ENCODE peak calls at places on chromosomes 1 and 21, in four cellular contexts. J is naive thymus-derived CD8-positive, alpha-beta T cell; N is left ventricle myocardium superior; H is ELR. T is an unnamed sample.

GRCh38 chr1:158285756-158286241 is 3.9 kb upstream of the CD1C start:
- DNase-seq in H (peak; percentile 22), J (no peak), N (peak; percentile 29), T (no peak)

GRCh38 chr1:164557270-164557669 is 1.7 kb upstream of the PBX1 start:
- DNase-seq in N (no peak), H (no peak), J (no peak), T (no peak)

GRCh38 chr1:39508857-39509305 is 17.4 kb downstream of the BMP8A start:
- DNase-seq in J (no peak), N (no peak), H (peak; percentile 64), T (no peak)

GRCh38 chr1:184621262-184621661 is 133.4 kb downstream of the EDEM3 start:
- DNase-seq in N (no peak), H (no peak), J (no peak), T (no peak)

GRCh38 chr1:19773485-19773884 is 26.2 kb downstream of the TMCO4 start:
- DNase-seq in J (no peak), H (no peak), N (no peak), T (no peak)

GRCh38 chr1:172277277-172277676 is 143.2 kb upstream of the C1orf105 start:
- DNase-seq in H (no peak), N (no peak), J (no peak), T (no peak)

GRCh38 chr1:76068542-76068941 is 6.0 kb upstream of the ST6GALNAC3 start:
- DNase-seq in H (peak; percentile 75), N (no peak), J (no peak), T (no peak)

GRCh38 chr1:22878626-22879025 is 94.0 kb downstream of the LACTBL1 start:
- DNase-seq in H (no peak), N (no peak), J (no peak), T (no peak)

GRCh38 chr1:112335351-112335750 is 60.7 kb upstream of the CTTNBP2NL start:
- DNase-seq in H (peak; percentile 27), N (no peak), J (no peak), T (no peak)

GRCh38 chr1:113401067-113401466 is 10.8 kb downstream of the MAGI3 start:
- DNase-seq in N (no peak), H (no peak), J (no peak), T (no peak)

GRCh38 chr1:117017648-117018047 is 16.1 kb downstream of the CD101 start:
- DNase-seq in H (no peak), N (peak; percentile 52), J (no peak), T (no peak)

GRCh38 chr1:96710708-96711477 is 10.7 kb upstream of the PTBP2 start:
- DNase-seq in H (peak; percentile 72), N (no peak), J (no peak), T (no peak)

GRCh38 chr1:227002531-227003049 is 62.5 kb downstream of the COQ8A start:
- DNase-seq in N (no peak), J (no peak), H (no peak), T (no peak)

GRCh38 chr1:86955678-86956077 is 41.2 kb downstream of the HS2ST1 start:
- DNase-seq in N (no peak), J (no peak), H (no peak), T (no peak)

GRCh38 chr1:53999920-54000319 is 18.1 kb downstream of the LDLRAD1 start:
- DNase-seq in N (no peak), H (no peak), J (no peak), T (no peak)

GRCh38 chr1:223531742-223532341 is 133.7 kb downstream of the CAPN8 start:
- DNase-seq in N (peak; percentile 53), H (peak; percentile 62), J (no peak), T (peak; percentile 58)

GRCh38 chr21:36841866-36842265 is 124.6 kb downstream of the HLCS start:
- DNase-seq in N (no peak), H (peak; percentile 81), J (no peak), T (no peak)

T was measured in SJSA1.